ENCODE peak calls at places on chromosomes 12 and 14, in six cellular contexts. N is tibial nerve, R is OCI-LY7, Q is cardiac fibroblast, W is sigmoid colon, X is fibroblast of the aortic adventitia. D is an unnamed sample.

GRCh38 chr12:132557969-132558856 is 52.2 kb downstream of the LRCOL1 start:
- DNase-seq in W (no peak), R (no peak), Q (no peak), N (no peak), X (no peak), D (no peak)

GRCh38 chr14:61418749-61419148 is 97.4 kb downstream of the PRKCH start:
- DNase-seq in W (no peak), N (no peak), X (peak; percentile 43), Q (peak; percentile 21), R (no peak), D (no peak)

GRCh38 chr14:101010293-101010692 is 106.8 kb upstream of the RTL1 start:
- DNase-seq in X (no peak), R (no peak), W (no peak), Q (no peak), N (no peak), D (no peak)

GRCh38 chr14:70192915-70193314 is 4.2 kb upstream of the SLC8A3 start:
- DNase-seq in R (no peak), X (no peak), Q (no peak), N (no peak), W (no peak), D (no peak)

GRCh38 chr14:73759183-73759713 is 45.1 kb upstream of the PNMA1 start:
- DNase-seq in N (peak; percentile 61), W (peak; percentile 91), R (peak; percentile 66), Q (peak; percentile 81), X (peak; percentile 57), D (no peak)

GRCh38 chr12:68406134-68406576 is 74.0 kb upstream of the MDM1 start:
- DNase-seq in Q (peak; percentile 99), R (no peak), W (peak; percentile 98), N (peak; percentile 85), X (peak; percentile 94), D (peak; percentile 54)

GRCh38 chr14:100654025-100654813 is 67.0 kb upstream of the BEGAIN start:
- DNase-seq in R (no peak), W (no peak), N (no peak), X (no peak), Q (no peak), D (no peak)

GRCh38 chr12:118107026-118107425 is 3.2 kb upstream of the VSIG10 start:
- DNase-seq in R (no peak), X (no peak), Q (no peak), W (no peak), N (no peak), D (no peak)

GRCh38 chr12:132866251-132866828 is 21.1 kb downstream of the CHFR start:
- DNase-seq in Q (peak; percentile 56), N (no peak), W (no peak), R (no peak), X (peak; percentile 57), D (peak; percentile 39)

GRCh38 chr12:5898874-5899273 is 46.2 kb downstream of the ANO2 start:
- DNase-seq in N (no peak), W (no peak), X (no peak), R (no peak), Q (no peak), D (no peak)

GRCh38 chr12:79686171-79686570 is 4.6 kb downstream of the PAWR start:
- DNase-seq in W (no peak), N (no peak), Q (no peak), X (no peak), R (no peak), D (no peak)

GRCh38 chr14:24921903-24922302 is 128.0 kb downstream of the STXBP6 start:
- DNase-seq in N (no peak), Q (peak; percentile 37), R (no peak), W (no peak), X (peak; percentile 20), D (peak; percentile 6)

GRCh38 chr12:75623631-75624118 is 112.3 kb upstream of the KRR1 start:
- DNase-seq in Q (peak; percentile 70), W (no peak), N (no peak), X (peak; percentile 36), R (no peak), D (no peak)
- TF ChIP-seq CTCF in Q (peak; percentile 20), W (no peak), N (no peak), X (no peak), R (peak; percentile 22), D (peak; percentile 65)

DNA sequence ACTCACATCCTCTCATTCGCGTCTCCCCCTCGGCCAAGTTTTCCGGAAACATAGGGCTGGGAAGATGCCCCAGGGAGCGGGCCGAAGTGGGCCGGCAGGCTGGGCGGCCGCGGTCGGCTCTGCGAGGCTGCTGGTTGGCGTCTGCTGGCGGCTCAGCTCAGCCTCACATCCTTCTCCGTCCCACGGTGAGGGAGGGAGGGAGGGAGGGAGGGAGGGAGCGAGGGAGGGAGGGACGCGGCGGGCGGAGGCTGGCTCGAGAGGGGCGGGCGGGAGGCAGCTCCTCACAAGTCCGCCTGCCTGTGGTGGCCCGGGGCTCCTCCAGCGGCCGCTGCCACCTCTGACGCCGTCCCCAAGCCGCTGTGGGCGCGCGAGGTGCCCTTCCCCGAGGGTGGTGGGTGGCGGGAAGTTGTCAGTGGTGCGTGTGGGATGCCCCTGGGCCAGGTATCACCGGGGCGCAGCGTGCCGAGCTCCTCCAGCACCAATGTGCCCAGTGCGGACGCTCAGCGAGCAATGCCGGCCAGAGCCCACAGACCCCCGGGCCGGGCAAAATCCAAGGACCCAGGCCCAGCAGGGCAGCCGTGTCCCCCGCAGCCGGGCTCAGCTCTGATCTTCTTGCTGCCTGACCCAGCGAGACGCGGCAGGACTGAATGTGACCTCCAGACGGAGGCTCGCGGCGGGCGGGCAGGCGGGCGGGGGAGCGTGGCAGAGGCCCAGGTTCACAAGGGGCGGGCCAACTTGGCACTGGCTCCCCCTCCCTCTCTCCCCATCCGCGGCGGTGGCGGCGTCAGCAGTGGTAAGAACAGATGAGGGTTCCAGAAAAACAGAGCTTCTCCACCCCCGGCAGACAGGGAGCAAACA is 94.0 kb downstream of the RFLNA start:
- DNase-seq in R (no peak), Q (peak; percentile 95), N (peak; percentile 88), X (peak; percentile 86), W (peak; percentile 96), D (no peak)
- H3K4me3 ChIP-seq in R (no peak overlapping the region), Q (peak overlapping the region; percentile 52), N (peak overlapping the region; percentile 59), X (peak overlapping the region; percentile 89), W (peak overlapping the region; percentile 61), D (peak overlapping the region; percentile 64)

DNA sequence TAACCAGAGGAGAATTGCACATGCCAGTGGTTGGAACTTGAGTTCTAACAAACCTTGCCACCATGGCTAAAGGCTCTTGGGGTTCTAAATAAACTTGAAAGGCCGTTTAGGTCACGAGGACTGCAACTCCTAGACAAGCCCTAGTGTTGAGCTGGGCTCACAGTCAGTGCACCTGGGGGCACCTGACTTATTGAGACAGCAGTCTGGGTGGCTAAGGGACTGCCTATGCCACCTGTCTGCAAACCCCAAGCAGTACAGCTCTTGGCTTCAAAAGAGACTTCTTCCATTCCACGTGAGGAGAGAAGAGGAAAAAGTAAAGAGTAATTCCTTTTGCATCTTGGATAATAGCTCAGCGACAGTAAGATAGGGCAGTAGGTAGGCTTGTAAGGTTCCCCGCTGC is 765.6 kb upstream of the FOXG1 start:
- DNase-seq in Q (no peak), W (no peak), X (no peak), R (no peak), N (no peak), D (no peak)
- TF ChIP-seq CTCF in Q (no peak), W (no peak), X (no peak), R (no peak), N (no peak), D (no peak)

GRCh38 chr14:93953263-93953662 is 23.1 kb downstream of the ASB2 start:
- DNase-seq in Q (no peak), R (peak; percentile 49), X (no peak), W (no peak), N (no peak), D (no peak)
- H3K4me3 ChIP-seq in Q (no peak overlapping the region), R (peak overlapping the region; percentile 67), X (no peak overlapping the region), W (no peak overlapping the region), N (no peak overlapping the region), D (no peak overlapping the region)

GRCh38 chr12:96720363-96720705 is 186.7 kb upstream of the NEDD1 start:
- DNase-seq in X (no peak), Q (peak; percentile 10), N (no peak), W (no peak), R (peak; percentile 22), D (no peak)
- TF ChIP-seq CTCF in X (peak; percentile 35), Q (no peak), N (no peak), W (no peak), R (peak; percentile 31), D (peak; percentile 11)

GRCh38 chr12:121807656-121808347 is 4.0 kb downstream of the SETD1B start:
- DNase-seq in X (no peak), R (no peak), Q (no peak), N (no peak), W (no peak), D (no peak)
- H3K4me3 ChIP-seq in X (peak overlapping the region; percentile 18), R (peak overlapping the region; percentile 75), Q (no peak overlapping the region), N (no peak overlapping the region), W (no peak overlapping the region), D (no peak overlapping the region)

GRCh38 chr14:75229923-75230792 is 48.5 kb upstream of the FOS start:
- DNase-seq in Q (peak; percentile 76), X (peak; percentile 67), W (no peak), N (no peak), R (peak; percentile 72), D (peak; percentile 74)
- TF ChIP-seq CTCF in Q (peak; percentile 28), X (peak; percentile 36), W (no peak), N (peak; percentile 27), R (peak; percentile 66), D (peak; percentile 38)

GRCh38 chr14:72164420-72165150 is 232.4 kb downstream of the RGS6 start:
- DNase-seq in R (no peak), W (no peak), Q (no peak), X (no peak), N (no peak), D (no peak)
- H3K4me3 ChIP-seq in R (no peak overlapping the region), W (no peak overlapping the region), Q (no peak overlapping the region), X (no peak overlapping the region), N (no peak overlapping the region), D (no peak overlapping the region)

D was measured in epithelial cell of proximal tubule.